ENCODE peak calls at places on chromosome 18, in four cellular contexts. One of them, this sample, is unnamed.

GRCh38 chr18:361941-362913 is 94.4 kb upstream of the THOC1 start:
- DNase-seq in HTR-8/SVneo: peak; percentile 90
- DNase-seq in psoas muscle: peak; percentile 77
- DNase-seq in right lobe of liver: no peak
- DNase-seq in this sample: no peak

GRCh38 chr18:58473071-58473470 is 155.8 kb downstream of the ALPK2 start:
- DNase-seq in HTR-8/SVneo: no peak
- DNase-seq in psoas muscle: no peak
- DNase-seq in right lobe of liver: no peak
- DNase-seq in this sample: no peak

GRCh38 chr18:74290831-74291770 is 662 bp downstream of the CYB5A start:
- DNase-seq in HTR-8/SVneo: no peak
- DNase-seq in psoas muscle: no peak
- DNase-seq in right lobe of liver: no peak
- DNase-seq in this sample: peak; percentile 79

GRCh38 chr18:74251297-74252031 is 40.3 kb downstream of the CYB5A start:
- DNase-seq in HTR-8/SVneo: no peak
- DNase-seq in psoas muscle: no peak
- DNase-seq in right lobe of liver: no peak
- DNase-seq in this sample: no peak

GRCh38 chr18:61400714-61401113 is 67.5 kb downstream of the CDH20 start:
- DNase-seq in HTR-8/SVneo: no peak
- DNase-seq in psoas muscle: no peak
- DNase-seq in right lobe of liver: no peak
- DNase-seq in this sample: no peak

GRCh38 chr18:11666176-11666575 is 22.9 kb upstream of the GNAL start:
- DNase-seq in HTR-8/SVneo: no peak
- DNase-seq in psoas muscle: no peak
- DNase-seq in right lobe of liver: no peak
- DNase-seq in this sample: no peak

GRCh38 chr18:6561029-6561861 is 146.5 kb upstream of the L3MBTL4 start:
- DNase-seq in HTR-8/SVneo: no peak
- DNase-seq in psoas muscle: peak; percentile 65
- DNase-seq in right lobe of liver: peak; percentile 47
- DNase-seq in this sample: peak; percentile 79

GRCh38 chr18:2654105-2654827 is 1.3 kb upstream of the SMCHD1 start:
- DNase-seq in HTR-8/SVneo: no peak
- DNase-seq in psoas muscle: no peak
- DNase-seq in right lobe of liver: no peak
- DNase-seq in this sample: no peak

GRCh38 chr18:4286256-4286655 is 168.9 kb downstream of the DLGAP1 start:
- DNase-seq in HTR-8/SVneo: no peak
- DNase-seq in psoas muscle: no peak
- DNase-seq in right lobe of liver: no peak
- DNase-seq in this sample: no peak

GRCh38 chr18:12408247-12408869 is 629 bp downstream of the PRELID3A start:
- DNase-seq in HTR-8/SVneo: no peak
- DNase-seq in psoas muscle: no peak
- DNase-seq in right lobe of liver: no peak
- DNase-seq in this sample: no peak

GRCh38 chr18:2988041-2988794 is 24.7 kb downstream of the LPIN2 start:
- DNase-seq in HTR-8/SVneo: no peak
- DNase-seq in psoas muscle: no peak
- DNase-seq in right lobe of liver: no peak
- DNase-seq in this sample: no peak

GRCh38 chr18:25467226-25468065 is 115.5 kb upstream of the ZNF521 start:
- DNase-seq in HTR-8/SVneo: no peak
- DNase-seq in psoas muscle: peak; percentile 93
- DNase-seq in right lobe of liver: no peak
- DNase-seq in this sample: no peak

GRCh38 chr18:580154-580553 is at the start of gene CETN1:
- DNase-seq in HTR-8/SVneo: no peak
- DNase-seq in psoas muscle: no peak
- DNase-seq in right lobe of liver: no peak
- DNase-seq in this sample: no peak

GRCh38 chr18:47754311-47755101 is 176.0 kb downstream of the SMAD2 start:
- DNase-seq in HTR-8/SVneo: peak; percentile 42
- DNase-seq in psoas muscle: no peak
- DNase-seq in right lobe of liver: no peak
- DNase-seq in this sample: no peak

GRCh38 chr18:51275712-51276473 is 78.4 kb upstream of the MEX3C start:
- DNase-seq in HTR-8/SVneo: no peak
- DNase-seq in psoas muscle: no peak
- DNase-seq in right lobe of liver: peak; percentile 50
- DNase-seq in this sample: no peak

GRCh38 chr18:3624818-3625716 is 175.1 kb downstream of the TGIF1 start:
- DNase-seq in HTR-8/SVneo: no peak
- DNase-seq in psoas muscle: no peak
- DNase-seq in right lobe of liver: no peak
- DNase-seq in this sample: no peak

GRCh38 chr18:7743256-7743655 is 176.1 kb downstream of the PTPRM start:
- DNase-seq in HTR-8/SVneo: no peak
- DNase-seq in psoas muscle: no peak
- DNase-seq in right lobe of liver: no peak
- DNase-seq in this sample: no peak

GRCh38 chr18:57859314-57859713 is 56.2 kb upstream of the ATP8B1 start:
- DNase-seq in HTR-8/SVneo: no peak
- DNase-seq in psoas muscle: no peak
- DNase-seq in right lobe of liver: peak; percentile 48
- DNase-seq in this sample: no peak

GRCh38 chr18:68564961-68565360 is 149.9 kb downstream of the TMX3 start:
- DNase-seq in HTR-8/SVneo: no peak
- DNase-seq in psoas muscle: no peak
- DNase-seq in right lobe of liver: no peak
- DNase-seq in this sample: no peak

GRCh38 chr18:13800505-13801259 is 23.3 kb upstream of the MC5R start:
- DNase-seq in HTR-8/SVneo: peak; percentile 57
- DNase-seq in psoas muscle: peak; percentile 69
- DNase-seq in right lobe of liver: peak; percentile 85
- DNase-seq in this sample: peak; percentile 73

GRCh38 chr18:46536215-46536874 is 120.7 kb downstream of the LOXHD1 start:
- DNase-seq in HTR-8/SVneo: peak; percentile 21
- DNase-seq in psoas muscle: no peak
- DNase-seq in right lobe of liver: no peak
- DNase-seq in this sample: no peak

GRCh38 chr18:34936772-34937171 is 104.4 kb upstream of the MAPRE2 start:
- DNase-seq in HTR-8/SVneo: no peak
- DNase-seq in psoas muscle: no peak
- DNase-seq in right lobe of liver: no peak
- DNase-seq in this sample: no peak

GRCh38 chr18:35729971-35730668 is 148.6 kb downstream of the GALNT1 start:
- DNase-seq in HTR-8/SVneo: no peak
- DNase-seq in psoas muscle: no peak
- DNase-seq in right lobe of liver: no peak
- DNase-seq in this sample: no peak

GRCh38 chr18:9796933-9797549 is 88.7 kb upstream of the TXNDC2 start:
- DNase-seq in HTR-8/SVneo: no peak
- DNase-seq in psoas muscle: no peak
- DNase-seq in right lobe of liver: no peak
- DNase-seq in this sample: no peak

GRCh38 chr18:32576296-32576916 is 105.7 kb upstream of the GAREM1 start:
- DNase-seq in HTR-8/SVneo: no peak
- DNase-seq in psoas muscle: no peak
- DNase-seq in right lobe of liver: no peak
- DNase-seq in this sample: no peak

GRCh38 chr18:49162226-49162848 is 211.6 kb upstream of the SMAD7 start:
- DNase-seq in HTR-8/SVneo: no peak
- DNase-seq in psoas muscle: no peak
- DNase-seq in right lobe of liver: no peak
- DNase-seq in this sample: no peak

GRCh38 chr18:37563810-37564511 is 1.6 kb downstream of the CELF4 start:
- DNase-seq in HTR-8/SVneo: no peak
- DNase-seq in psoas muscle: no peak
- DNase-seq in right lobe of liver: no peak
- DNase-seq in this sample: no peak

GRCh38 chr18:63320690-63321265 is 1.2 kb upstream of the BCL2 start:
- DNase-seq in HTR-8/SVneo: no peak
- DNase-seq in psoas muscle: peak; percentile 61
- DNase-seq in right lobe of liver: peak; percentile 65
- DNase-seq in this sample: peak; percentile 60

GRCh38 chr18:33676593-33676992 is 98.6 kb downstream of the ASXL3 start:
- DNase-seq in HTR-8/SVneo: no peak
- DNase-seq in psoas muscle: no peak
- DNase-seq in right lobe of liver: no peak
- DNase-seq in this sample: no peak

GRCh38 chr18:51051105-51051712 is 21.2 kb downstream of the SMAD4 start:
- DNase-seq in HTR-8/SVneo: no peak
- DNase-seq in psoas muscle: no peak
- DNase-seq in right lobe of liver: no peak
- DNase-seq in this sample: no peak

GRCh38 chr18:67520276-67521035 is 3.9 kb upstream of the DSEL start:
- DNase-seq in HTR-8/SVneo: no peak
- DNase-seq in psoas muscle: no peak
- DNase-seq in right lobe of liver: no peak
- DNase-seq in this sample: no peak

GRCh38 chr18:72674710-72675109 is 130.6 kb upstream of the CBLN2 start:
- DNase-seq in HTR-8/SVneo: no peak
- DNase-seq in psoas muscle: no peak
- DNase-seq in right lobe of liver: no peak
- DNase-seq in this sample: no peak